ENCODE peak calls at places on chromosomes 2 and 18, in nine cellular contexts. G, L, E, D, Y, M, S, T and Q are unnamed samples.
A peak's percentile ranks its signal among the peaks of the same experiment; 100 is the strongest.

GRCh38 chr18:59308201-59309014 is 10.0 kb downstream of the CPLX4 start:
- DNase-seq in G (peak; percentile 94), L (peak; percentile 83), E (peak; percentile 82), D (peak; percentile 75), Y (peak; percentile 37), M (peak; percentile 80), S (peak; percentile 75), T (peak; percentile 77), Q (peak; percentile 43)

GRCh38 chr2:44894058-44894457 is 47.4 kb upstream of the SIX3 start:
- DNase-seq in G (no peak), L (no peak), E (no peak), D (no peak), Y (no peak), M (no peak), S (no peak), T (no peak), Q (no peak)

GRCh38 chr2:107685587-107685986 is 141.1 kb upstream of the RGPD4 start:
- DNase-seq in G (no peak), L (no peak), E (no peak), D (no peak), Y (no peak), M (no peak), S (no peak), T (no peak), Q (no peak)

GRCh38 chr2:173451137-173451536 is 96.5 kb downstream of the CDCA7 start:
- DNase-seq in G (no peak), L (no peak), E (peak; percentile 16), D (no peak), Y (no peak), M (no peak), S (no peak), T (no peak), Q (no peak)

GRCh38 chr2:133365117-133365516 is 203.1 kb downstream of the NCKAP5 start:
- DNase-seq in G (no peak), L (no peak), E (no peak), D (no peak), Y (no peak), M (no peak), S (no peak), T (no peak), Q (no peak)

GRCh38 chr2:6863792-6864191 is 1.9 kb downstream of the CMPK2 start:
- DNase-seq in G (no peak), L (peak; percentile 43), E (no peak), D (no peak), Y (no peak), M (no peak), S (no peak), T (peak; percentile 33), Q (no peak)

GRCh38 chr2:223930002-223930976 is 14.8 kb downstream of the WDFY1 start:
- DNase-seq in G (peak; percentile 96), L (peak; percentile 68), E (no peak), D (no peak), Y (no peak), M (no peak), S (no peak), T (peak; percentile 62), Q (no peak)

GRCh38 chr18:10322408-10322807 is 132.0 kb upstream of the APCDD1 start:
- DNase-seq in G (no peak), L (no peak), E (no peak), D (no peak), Y (no peak), M (no peak), S (no peak), T (no peak), Q (no peak)

GRCh38 chr18:35117951-35118411 is 76.8 kb downstream of the MAPRE2 start:
- DNase-seq in G (no peak), L (no peak), E (no peak), D (no peak), Y (no peak), M (no peak), S (no peak), T (no peak), Q (no peak)

GRCh38 chr2:218010116-218010837 is 7.5 kb upstream of the TNS1 start:
- DNase-seq in G (peak; percentile 88), L (peak; percentile 59), E (peak; percentile 33), D (peak; percentile 64), Y (peak; percentile 2), M (no peak), S (peak; percentile 58), T (peak; percentile 54), Q (peak; percentile 28)

GRCh38 chr18:7728297-7728696 is 161.2 kb downstream of the PTPRM start:
- DNase-seq in G (no peak), L (no peak), E (no peak), D (no peak), Y (no peak), M (no peak), S (no peak), T (no peak), Q (no peak)

GRCh38 chr2:200453853-200454524 is 55.9 kb downstream of the KCTD18 start:
- DNase-seq in G (no peak), L (no peak), E (no peak), D (no peak), Y (no peak), M (no peak), S (no peak), T (no peak), Q (no peak)

GRCh38 chr2:174744111-174744510 is 20.2 kb downstream of the CHRNA1 start:
- DNase-seq in G (no peak), L (no peak), E (no peak), D (no peak), Y (no peak), M (no peak), S (no peak), T (no peak), Q (no peak)

GRCh38 chr18:3552305-3552704 is 102.3 kb downstream of the TGIF1 start:
- DNase-seq in G (no peak), L (no peak), E (no peak), D (no peak), Y (no peak), M (no peak), S (no peak), T (no peak), Q (no peak)

GRCh38 chr2:215736653-215737290 is 276.6 kb downstream of the MREG start:
- DNase-seq in G (no peak), L (no peak), E (no peak), D (peak; percentile 19), Y (no peak), M (no peak), S (peak; percentile 44), T (no peak), Q (no peak)

GRCh38 chr18:75127143-75128021 is 81.6 kb downstream of the PTGR3 start:
- DNase-seq in G (peak; percentile 80), L (no peak), E (no peak), D (no peak), Y (no peak), M (peak; percentile 58), S (no peak), T (no peak), Q (no peak)

GRCh38 chr2:143878131-143878530 is 641.8 kb downstream of the ZEB2 start:
- DNase-seq in G (no peak), L (no peak), E (no peak), D (no peak), Y (no peak), M (no peak), S (no peak), T (no peak), Q (no peak)